ENCODE peak calls at places on chromosomes 11 and 22, in eight cellular contexts. B, A, C, L, Q, N, H and G are unnamed samples.
A peak's percentile ranks its signal among the peaks of the same experiment; 100 is the strongest.

GRCh38 chr11:131776211-131776610 is 405.8 kb downstream of the NTM start:
- DNase-seq in B (no peak), A (no peak), C (no peak), L (no peak), Q (no peak), N (no peak), H (no peak), G (no peak)

GRCh38 chr11:28537822-28538221 is 429.6 kb downstream of the METTL15 start:
- DNase-seq in B (no peak), A (no peak), C (no peak), L (no peak), Q (no peak), N (no peak), H (no peak), G (no peak)

GRCh38 chr11:129658558-129658882 is 157.1 kb upstream of the TMEM45B start:
- DNase-seq in B (no peak), A (no peak), C (no peak), L (no peak), Q (no peak), N (no peak), H (no peak), G (no peak)

GRCh38 chr22:27992294-27993165 is 73.5 kb upstream of the PITPNB start:
- DNase-seq in B (peak; percentile 19), A (peak; percentile 27), C (no peak), L (no peak), Q (no peak), N (peak; percentile 4), H (no peak), G (no peak)

GRCh38 chr22:28607710-28608109 is 71.9 kb downstream of the TTC28 start:
- DNase-seq in B (no peak), A (no peak), C (no peak), L (no peak), Q (no peak), N (no peak), H (no peak), G (no peak)

GRCh38 chr11:12235945-12236743 is 125.8 kb downstream of the MICAL2 start:
- DNase-seq in B (peak; percentile 44), A (no peak), C (no peak), L (no peak), Q (peak; percentile 64), N (no peak), H (no peak), G (peak; percentile 45)

GRCh38 chr11:118435233-118435892 is 929 bp upstream of the KMT2A start:
- DNase-seq in B (peak; percentile 53), A (peak; percentile 64), C (peak; percentile 46), L (no peak), Q (peak; percentile 98), N (peak; percentile 55), H (peak; percentile 50), G (no peak)

GRCh38 chr11:26134481-26135355 is 197.2 kb upstream of the ANO3 start:
- DNase-seq in B (no peak), A (no peak), C (no peak), L (no peak), Q (peak; percentile 4), N (no peak), H (no peak), G (no peak)

GRCh38 chr11:9616042-9616640 is 42.7 kb downstream of the WEE1 start:
- DNase-seq in B (no peak), A (no peak), C (no peak), L (no peak), Q (no peak), N (no peak), H (no peak), G (no peak)

GRCh38 chr11:9609841-9610240 is 36.4 kb downstream of the WEE1 start:
- DNase-seq in B (no peak), A (no peak), C (no peak), L (no peak), Q (no peak), N (no peak), H (no peak), G (no peak)

GRCh38 chr11:9613830-9614762 is 40.6 kb downstream of the WEE1 start:
- DNase-seq in B (peak; percentile 88), A (peak; percentile 93), C (peak; percentile 88), L (peak; percentile 71), Q (peak; percentile 91), N (peak; percentile 81), H (peak; percentile 81), G (peak; percentile 89)

GRCh38 chr11:9615031-9615451 is 41.6 kb downstream of the WEE1 start:
- DNase-seq in B (no peak), A (no peak), C (no peak), L (no peak), Q (peak; percentile 83), N (no peak), H (no peak), G (no peak)

GRCh38 chr11:9613118-9613829 is 39.8 kb downstream of the WEE1 start:
- DNase-seq in B (peak; percentile 93), A (peak; percentile 94), C (peak; percentile 94), L (peak; percentile 88), Q (peak; percentile 91), N (peak; percentile 93), H (peak; percentile 94), G (peak; percentile 97)
- TF ChIP-seq POLR2A in B (peak; percentile 72), A (peak; percentile 56), C (peak; percentile 72), L (peak; percentile 45), Q (peak; percentile 18), N (peak; percentile 55), H (peak; percentile 56), G (peak; percentile 45)

GRCh38 chr11:134253189-134253993 is at the start of the genes ACAD8 and THYN1:
- DNase-seq in B (peak; percentile 97), A (peak; percentile 95), C (peak; percentile 97), L (peak; percentile 91), Q (peak; percentile 99), N (peak; percentile 97), H (peak; percentile 97), G (peak; percentile 84)
- TF ChIP-seq POLR2A in B (no peak), A (peak; percentile 57), C (peak; percentile 72), L (peak; percentile 47), Q (peak; percentile 95), N (peak; percentile 13), H (peak; percentile 26), G (peak; percentile 79)

GRCh38 chr11:43746670-43747069 is 66.1 kb downstream of the HSD17B12 start:
- DNase-seq in B (no peak), A (no peak), C (no peak), L (no peak), Q (no peak), N (no peak), H (no peak), G (no peak)
- TF ChIP-seq POLR2A in B (no peak), A (no peak), C (no peak), L (no peak), Q (no peak), N (no peak), H (no peak), G (no peak)

GRCh38 chr11:128586689-128587088 is 669 bp downstream of the ETS1 start:
- DNase-seq in B (no peak), A (no peak), C (no peak), L (no peak), Q (no peak), N (no peak), H (no peak), G (no peak)

GRCh38 chr11:128588086-128588485 is 728 bp upstream of the ETS1 start:
- DNase-seq in B (no peak), A (no peak), C (no peak), L (no peak), Q (no peak), N (no peak), H (no peak), G (no peak)

GRCh38 chr11:128585498-128586238 is 1.7 kb downstream of the ETS1 start:
- DNase-seq in B (no peak), A (no peak), C (no peak), L (no peak), Q (no peak), N (no peak), H (no peak), G (no peak)

GRCh38 chr11:128589998-128590397 is 2.6 kb upstream of the ETS1 start:
- DNase-seq in B (no peak), A (no peak), C (no peak), L (no peak), Q (no peak), N (no peak), H (no peak), G (no peak)

DNA sequence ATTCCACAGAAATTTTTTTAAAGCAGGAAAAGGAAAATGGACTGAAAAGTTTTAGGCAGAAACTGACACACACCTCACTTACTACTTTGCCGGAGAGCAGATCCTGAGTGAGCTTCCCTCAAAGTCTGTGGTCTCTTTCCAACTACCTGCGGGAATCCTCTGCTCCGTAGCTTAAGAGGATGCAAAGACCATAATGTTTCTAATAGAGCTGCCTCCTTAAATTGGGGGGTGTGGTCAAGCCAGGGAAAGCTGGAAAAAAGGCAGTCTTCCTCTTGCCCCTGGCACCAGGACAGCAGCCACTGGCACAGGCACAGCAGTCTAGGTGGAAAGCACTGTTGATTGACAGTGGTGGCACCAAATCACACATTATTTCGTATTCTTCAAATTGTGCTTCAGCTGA is at the start of gene ETS1:
- DNase-seq in B (peak; percentile 44), A (no peak), C (no peak), L (no peak), Q (no peak), N (no peak), H (no peak), G (no peak)
- TF ChIP-seq POLR2A in B (no peak), A (no peak), C (no peak), L (no peak), Q (no peak), N (no peak), H (no peak), G (no peak)

GRCh38 chr11:46936138-46937110 is at the start of gene CSTPP1:
- DNase-seq in B (peak; percentile 96), A (peak; percentile 94), C (peak; percentile 91), L (peak; percentile 90), Q (peak; percentile 92), N (peak; percentile 96), H (peak; percentile 95), G (peak; percentile 99)
- TF ChIP-seq POLR2A in B (no peak), A (no peak), C (peak; percentile 18), L (no peak), Q (no peak), N (no peak), H (no peak), G (peak; percentile 66)